ENCODE peak calls at places on chromosomes 3 and 15, in six cellular contexts. I is stimulated activated CD8-positive, alpha-beta memory T cell treated with anti-CD3 and anti-CD28 coated beads, Interleukin-15, amount 100 ng/mL, for 1 hour; Y is left ventricle myocardium superior; F is hypothalamus; U is activated CD4-positive, alpha-beta T cell treated with anti-CD3 and anti-CD28 coated beads, Interleukin-2, amount 50 U/mL, for 24 hours; C is HT1080. M is an unnamed sample.
A peak's percentile ranks its signal among the peaks of the same experiment; 100 is the strongest.

GRCh38 chr3:138513073-138513843 is 78.8 kb downstream of the ESYT3 start:
- DNase-seq in I (no peak), Y (no peak), F (no peak), U (no peak), C (no peak), M (no peak)

GRCh38 chr3:179563298-179563934 is 690 bp downstream of the ACTL6A start:
- DNase-seq in I (peak; percentile 32), Y (peak; percentile 73), F (peak; percentile 15), U (peak; percentile 43), C (peak; percentile 81), M (peak; percentile 79)

GRCh38 chr3:32307591-32307990 is 69.1 kb downstream of the CMTM8 start:
- DNase-seq in I (no peak), Y (no peak), F (no peak), U (no peak), C (no peak), M (no peak)

GRCh38 chr15:74011610-74012009 is 17.1 kb downstream of the PML start:
- DNase-seq in I (no peak), Y (peak; percentile 69), F (no peak), U (no peak), C (no peak), M (no peak)

GRCh38 chr15:40388941-40389823 is 6.7 kb downstream of the KNSTRN start:
- DNase-seq in I (no peak), Y (no peak), F (no peak), U (no peak), C (no peak), M (no peak)

GRCh38 chr3:110296885-110297284 is 774.7 kb upstream of the NECTIN3 start:
- DNase-seq in I (no peak), Y (no peak), F (no peak), U (no peak), C (no peak), M (no peak)

GRCh38 chr3:143084856-143085731 is 34.5 kb upstream of the CHST2 start:
- DNase-seq in I (no peak), Y (no peak), F (no peak), U (no peak), C (peak; percentile 84), M (no peak)

GRCh38 chr15:32903591-32903990 is 185.8 kb downstream of the GREM1 start:
- DNase-seq in I (no peak), Y (no peak), F (no peak), U (no peak), C (no peak), M (no peak)

GRCh38 chr3:42635111-42635510 is 18.4 kb upstream of the ZBTB47 start:
- DNase-seq in I (no peak), Y (no peak), F (no peak), U (no peak), C (peak; percentile 54), M (no peak)

GRCh38 chr15:42581272-42581730 is 5.9 kb downstream of the STARD9 start:
- DNase-seq in I (peak; percentile 57), Y (peak; percentile 94), F (peak; percentile 81), U (peak; percentile 36), C (peak; percentile 72), M (peak; percentile 93)

GRCh38 chr15:22979069-22979698 is 984 bp downstream of the CYFIP1 start:
- DNase-seq in I (no peak), Y (peak; percentile 78), F (no peak), U (peak; percentile 14), C (peak; percentile 47), M (peak; percentile 70)

GRCh38 chr3:14440531-14441239 is 38.3 kb downstream of the SLC6A6 start:
- DNase-seq in I (no peak), Y (no peak), F (no peak), U (no peak), C (peak; percentile 43), M (peak; percentile 55)

GRCh38 chr3:197533396-197534347 is 22.1 kb downstream of the BDH1 start:
- DNase-seq in I (no peak), Y (no peak), F (no peak), U (no peak), C (no peak), M (no peak)

GRCh38 chr3:188339410-188340295 is 185.7 kb downstream of the LPP start:
- DNase-seq in I (no peak), Y (no peak), F (no peak), U (no peak), C (no peak), M (no peak)

GRCh38 chr15:88615303-88616107 is 5.6 kb upstream of the AEN start:
- DNase-seq in I (no peak), Y (no peak), F (no peak), U (no peak), C (no peak), M (no peak)

GRCh38 chr15:51368751-51369450 is 27.4 kb downstream of the GLDN start:
- DNase-seq in I (no peak), Y (no peak), F (no peak), U (no peak), C (peak; percentile 64), M (no peak)

GRCh38 chr15:31362121-31362520 is 35.5 kb downstream of the KLF13 start:
- DNase-seq in I (no peak), Y (no peak), F (no peak), U (no peak), C (no peak), M (no peak)

GRCh38 chr3:56975562-56975961 is 84.9 kb upstream of the SPATA12 start:
- DNase-seq in I (no peak), Y (no peak), F (no peak), U (no peak), C (no peak), M (no peak)

GRCh38 chr15:74171965-74172541 is 1.5 kb upstream of the ISLR start:
- DNase-seq in I (no peak), Y (no peak), F (no peak), U (no peak), C (no peak), M (no peak)

GRCh38 chr3:44915702-44916438 is 41.5 kb downstream of the TGM4 start:
- DNase-seq in I (no peak), Y (no peak), F (no peak), U (no peak), C (peak; percentile 20), M (peak; percentile 47)

GRCh38 chr3:122774564-122774963 is 19.1 kb downstream of the HSPBAP1 start:
- DNase-seq in I (no peak), Y (no peak), F (no peak), U (no peak), C (peak; percentile 62), M (no peak)

GRCh38 chr3:157373783-157374182 is 62.9 kb upstream of the PTX3 start:
- DNase-seq in I (no peak), Y (no peak), F (no peak), U (no peak), C (no peak), M (no peak)

M was measured in ELF-1.